ENCODE peak calls at places on chromosomes 16 and 17, in six cellular contexts. C is anterior cingulate cortex, E is HTR-8/SVneo, K is Caco-2, R is memory B cell, F is lower lobe of right lung. U is an unnamed sample.

GRCh38 chr17:27293359-27293897 is 486 bp upstream of the WSB1 start:
- DNase-seq in C (no peak), E (no peak), K (no peak), R (peak), F (no peak), U (no peak)

GRCh38 chr16:17138801-17139200 is 332.0 kb downstream of the XYLT1 start:
- DNase-seq in C (no peak), E (no peak), K (no peak), R (no peak), F (no peak), U (no peak)

GRCh38 chr16:24748242-24748641 is 18.8 kb downstream of the TNRC6A start:
- DNase-seq in C (peak), E (peak), K (no peak), R (no peak), F (no peak), U (peak)

GRCh38 chr16:15639061-15639568 is 3.8 kb downstream of the MARF1 start:
- DNase-seq in C (no peak), E (no peak), K (no peak), R (no peak), F (no peak), U (no peak)

GRCh38 chr17:17300624-17301568 is 2.3 kb upstream of the NT5M start:
- DNase-seq in C (no peak), E (no peak), K (peak), R (peak), F (peak), U (no peak)

GRCh38 chr16:68732068-68732680 is 4.9 kb upstream of the CDH1 start:
- DNase-seq in C (no peak), E (peak), K (peak), R (no peak), F (peak), U (no peak)

GRCh38 chr16:85457366-85457765 is 155.8 kb upstream of the GSE1 start:
- DNase-seq in C (no peak), E (no peak), K (no peak), R (no peak), F (no peak), U (no peak)

GRCh38 chr17:62625184-62625869 is 2.1 kb upstream of the MRC2 start:
- DNase-seq in C (no peak), E (no peak), K (no peak), R (no peak), F (no peak), U (no peak)